ENCODE peak calls at places on chromosomes 6 and 20, in six cellular contexts. F is fibroblast of mammary gland, M is AG09309, N is lower lobe of right lung, S is suprapubic skin, R is HCT116. C is an unnamed sample.

GRCh38 chr20:62743777-62744317 is 35.2 kb downstream of the NTSR1 start:
- DNase-seq in F (no peak), M (no peak), N (peak; percentile 30), S (peak; percentile 59), R (no peak), C (peak; percentile 22)

GRCh38 chr20:15705975-15706374 is 867.3 kb downstream of the KIF16B start:
- DNase-seq in F (no peak), M (no peak), N (no peak), S (no peak), R (no peak), C (no peak)

GRCh38 chr6:42293579-42293978 is 75.9 kb upstream of the MRPS10 start:
- DNase-seq in F (no peak), M (no peak), N (no peak), S (no peak), R (no peak), C (no peak)

GRCh38 chr6:20217476-20217855 is 5.2 kb upstream of the MBOAT1 start:
- DNase-seq in F (no peak), M (no peak), N (no peak), S (no peak), R (no peak), C (no peak)

GRCh38 chr6:26240981-26241770 is 123.8 kb upstream of the BTN3A2 start:
- DNase-seq in F (peak; percentile 69), M (no peak), N (peak; percentile 59), S (no peak), R (no peak), C (peak; percentile 58)

GRCh38 chr20:38872036-38872435 is 54.2 kb upstream of the FAM83D start:
- DNase-seq in F (no peak), M (no peak), N (no peak), S (no peak), R (no peak), C (no peak)

GRCh38 chr6:56387621-56388413 is 140.4 kb upstream of the COL21A1 start:
- DNase-seq in F (no peak), M (no peak), N (no peak), S (no peak), R (no peak), C (peak; percentile 63)

GRCh38 chr6:71473908-71474307 is 185.3 kb downstream of the OGFRL1 start:
- DNase-seq in F (peak; percentile 100), M (peak; percentile 57), N (peak; percentile 60), S (peak; percentile 82), R (no peak), C (peak; percentile 81)

GRCh38 chr6:83151114-83151513 is 42.0 kb downstream of the PGM3 start:
- DNase-seq in F (no peak), M (no peak), N (no peak), S (no peak), R (no peak), C (no peak)

GRCh38 chr20:44962483-44962882 is 2.3 kb upstream of the TOMM34 start:
- DNase-seq in F (no peak), M (no peak), N (no peak), S (no peak), R (no peak), C (no peak)

GRCh38 chr6:157665172-157665571 is 157.9 kb upstream of the SNX9 start:
- DNase-seq in F (no peak), M (no peak), N (no peak), S (no peak), R (no peak), C (no peak)

GRCh38 chr6:63611560-63611959 is 24.0 kb upstream of the PHF3 start:
- DNase-seq in F (no peak), M (no peak), N (no peak), S (no peak), R (no peak), C (no peak)

GRCh38 chr6:72787521-72788031 is 165.7 kb downstream of the KCNQ5 start:
- DNase-seq in F (peak; percentile 82), M (peak; percentile 61), N (no peak), S (no peak), R (no peak), C (no peak)

GRCh38 chr20:8424010-8424409 is 291.9 kb downstream of the PLCB1 start:
- DNase-seq in F (peak; percentile 54), M (no peak), N (no peak), S (no peak), R (no peak), C (no peak)

GRCh38 chr6:71043902-71044301 is 87.0 kb upstream of the B3GAT2 start:
- DNase-seq in F (peak; percentile 17), M (no peak), N (no peak), S (no peak), R (no peak), C (no peak)

GRCh38 chr6:40347571-40348011 is 239.6 kb downstream of the LRFN2 start:
- DNase-seq in F (no peak), M (no peak), N (no peak), S (peak; percentile 29), R (no peak), C (no peak)

GRCh38 chr6:72825265-72825918 is 203.5 kb downstream of the KCNQ5 start:
- DNase-seq in F (peak; percentile 65), M (peak; percentile 28), N (no peak), S (no peak), R (no peak), C (no peak)

GRCh38 chr6:20254295-20254694 is 42.0 kb upstream of the MBOAT1 start:
- DNase-seq in F (no peak), M (no peak), N (no peak), S (no peak), R (no peak), C (no peak)

GRCh38 chr6:53107091-53107490 is 41.5 kb downstream of the GCM1 start:
- DNase-seq in F (peak; percentile 52), M (peak; percentile 49), N (no peak), S (no peak), R (no peak), C (no peak)

GRCh38 chr6:134534708-134535149 is 216.8 kb upstream of the SGK1 start:
- DNase-seq in F (peak; percentile 65), M (no peak), N (no peak), S (no peak), R (no peak), C (no peak)

GRCh38 chr20:55067158-55067825 is 591.9 kb downstream of the DOK5 start:
- DNase-seq in F (no peak), M (no peak), N (no peak), S (no peak), R (no peak), C (no peak)

GRCh38 chr6:4997862-4998261 is 6.0 kb downstream of the RPP40 start:
- DNase-seq in F (no peak), M (no peak), N (no peak), S (no peak), R (no peak), C (no peak)

GRCh38 chr6:40455686-40456389 is 131.3 kb downstream of the LRFN2 start:
- DNase-seq in F (no peak), M (no peak), N (no peak), S (no peak), R (no peak), C (no peak)

DNA sequence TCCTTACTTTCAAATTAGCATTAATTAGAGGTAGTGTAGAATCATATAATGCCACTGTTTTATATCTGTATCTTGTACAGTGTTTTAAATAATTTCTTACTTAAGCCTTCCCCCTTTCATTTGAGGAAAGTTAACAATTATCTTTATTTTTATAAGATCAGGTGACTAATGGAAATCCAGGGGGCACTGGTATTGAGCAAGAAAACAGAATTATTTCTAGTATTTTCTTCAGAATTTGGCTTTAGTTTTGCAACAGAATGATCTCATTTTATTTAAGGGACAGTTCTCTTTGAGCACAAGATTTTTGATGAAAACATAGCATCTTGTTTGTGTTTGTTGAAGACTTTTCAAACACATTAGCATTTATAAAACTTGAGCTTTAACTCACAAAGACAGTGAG is 55.9 kb downstream of the RNF217 start:
- DNase-seq in F (peak; percentile 45), M (no peak), N (no peak), S (no peak), R (no peak), C (no peak)
- H3K4me3 ChIP-seq in F (no peak overlapping the region), M (no peak overlapping the region), N (no peak overlapping the region), S (no peak overlapping the region), R (no peak overlapping the region), C (no peak overlapping the region)

DNA sequence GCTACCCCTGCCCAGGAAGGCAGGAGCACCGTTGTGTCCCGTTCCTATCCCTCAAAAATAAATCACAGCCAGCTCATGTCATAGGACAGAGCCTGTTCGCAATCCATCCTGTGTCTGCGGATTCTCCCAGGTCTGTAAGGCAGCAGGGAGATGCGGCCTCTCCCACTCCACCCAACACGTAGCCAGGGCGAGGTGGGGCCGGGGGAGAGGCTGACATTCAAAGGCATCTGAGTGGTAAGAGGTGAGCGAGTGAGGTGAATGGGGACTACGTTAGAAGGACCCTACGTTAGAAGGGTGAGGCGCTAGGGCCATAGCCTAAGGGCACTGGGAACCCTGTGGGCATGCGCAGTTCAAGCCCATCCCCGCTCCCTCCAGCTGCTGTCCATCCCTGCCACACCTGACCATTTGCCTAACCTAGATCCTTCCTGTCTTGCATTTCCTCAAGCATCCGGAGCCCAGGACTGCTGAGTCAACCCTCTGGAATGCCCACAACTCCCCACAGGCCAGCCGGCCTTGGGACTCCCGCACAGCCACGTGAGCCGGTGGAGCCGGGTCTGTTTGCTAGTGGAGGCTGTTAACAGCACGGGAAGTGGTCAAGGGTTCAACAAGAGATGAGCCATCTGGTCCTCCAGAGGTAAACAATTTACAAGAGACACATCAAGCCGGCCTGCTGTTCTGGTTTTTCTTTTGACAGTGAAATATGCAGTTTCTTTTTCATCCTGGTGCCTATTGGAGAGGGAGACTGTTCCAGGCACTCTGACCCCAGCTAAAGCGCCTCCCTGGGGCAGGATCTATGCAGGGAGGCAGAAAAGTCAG is 45.9 kb downstream of the RIPOR3 start:
- DNase-seq in F (peak; percentile 97), M (peak; percentile 87), N (peak; percentile 59), S (no peak), R (peak; percentile 80), C (peak; percentile 67)
- TF ChIP-seq CTCF in F (no peak), M (no peak), N (no peak), S (no peak), R (no peak), C (no peak)

GRCh38 chr6:142833054-142833453 is 111.9 kb downstream of the HIVEP2 start:
- DNase-seq in F (peak; percentile 98), M (peak; percentile 74), N (no peak), S (no peak), R (no peak), C (no peak)
- H3K4me3 ChIP-seq in F (no peak overlapping the region), M (no peak overlapping the region), N (no peak overlapping the region), S (no peak overlapping the region), R (no peak overlapping the region), C (no peak overlapping the region)

GRCh38 chr6:89596484-89596883 is 42.1 kb downstream of the LYRM2 start:
- DNase-seq in F (peak; percentile 3), M (no peak), N (no peak), S (no peak), R (no peak), C (no peak)

GRCh38 chr6:89597372-89597771 is 41.2 kb downstream of the LYRM2 start:
- DNase-seq in F (no peak), M (no peak), N (no peak), S (no peak), R (no peak), C (no peak)

GRCh38 chr6:89596056-89596455 is 42.5 kb downstream of the LYRM2 start:
- DNase-seq in F (no peak), M (no peak), N (no peak), S (no peak), R (no peak), C (no peak)

GRCh38 chr6:89599727-89600126 is 38.8 kb downstream of the LYRM2 start:
- DNase-seq in F (no peak), M (no peak), N (no peak), S (no peak), R (no peak), C (no peak)

DNA sequence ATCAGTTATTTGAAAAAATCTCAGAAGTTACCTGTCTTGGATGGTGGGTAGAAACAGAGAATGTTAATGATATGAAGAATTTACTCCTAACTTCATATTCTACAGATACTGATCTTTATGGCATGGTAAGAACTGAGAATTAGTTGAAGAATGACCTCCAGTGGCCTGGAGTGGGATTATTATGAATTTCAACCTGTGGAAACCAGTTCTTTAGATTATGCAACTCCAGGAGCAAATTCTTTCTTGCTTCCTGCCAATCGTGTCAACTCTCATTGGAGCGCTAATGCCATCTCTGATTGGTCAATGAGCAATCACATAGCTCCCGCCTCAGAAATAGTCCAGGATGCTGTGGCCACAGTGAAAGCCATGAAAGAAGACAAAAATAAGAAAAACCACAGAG is 40.6 kb downstream of the LYRM2 start:
- DNase-seq in F (peak; percentile 49), M (no peak), N (no peak), S (no peak), R (no peak), C (no peak)
- TF ChIP-seq CTCF in F (no peak), M (no peak), N (peak; percentile 36), S (no peak), R (peak; percentile 12), C (no peak)